ENCODE peak calls at places on chromosomes 13 and 19, in ten cellular contexts. Y is iPS-NIHi11; R is OCI-LY7; J is iris pigment epithelial cell; U is WTC11; T is lung microvascular endothelial cell; O is EL; G is A549; N is left ventricle myocardium inferior; F is stimulated activated CD8-positive, alpha-beta memory T cell treated with anti-CD3 and anti-CD28 coated beads, Interleukin-15, amount 100 ng/mL, for 4 hours. E is an unnamed sample.
A peak's percentile ranks its signal among the peaks of the same experiment; 100 is the strongest.

GRCh38 chr19:47130589-47131168 is at the start of gene SAE1:
- DNase-seq in Y (peak; percentile 99), R (peak; percentile 100), J (peak; percentile 98), U (peak; percentile 97), T (peak; percentile 99), O (peak; percentile 99), G (peak; percentile 100), N (peak; percentile 93), F (peak; percentile 83), E (peak; percentile 94)

GRCh38 chr19:33373701-33374405 is at the start of gene CEBPG:
- DNase-seq in Y (peak; percentile 78), R (peak; percentile 75), J (peak; percentile 52), U (peak; percentile 44), T (peak; percentile 62), O (peak; percentile 62), G (peak; percentile 93), N (peak; percentile 59), F (no peak), E (no peak)

GRCh38 chr19:40444181-40445005 is at the start of gene SERTAD3:
- DNase-seq in Y (peak; percentile 93), R (peak; percentile 98), J (peak; percentile 94), U (peak; percentile 97), T (peak; percentile 96), O (peak; percentile 94), G (peak; percentile 100), N (peak; percentile 98), F (peak; percentile 95), E (peak; percentile 82)

GRCh38 chr13:100566543-100566942 is 22.0 kb downstream of the GGACT start:
- DNase-seq in Y (no peak), R (no peak), J (peak; percentile 12), U (no peak), T (no peak), O (no peak), G (no peak), N (no peak), F (no peak), E (no peak)

GRCh38 chr19:18233224-18233825 is 7.1 kb upstream of the PDE4C start:
- DNase-seq in Y (peak; percentile 97), R (peak; percentile 37), J (no peak), U (peak; percentile 93), T (peak; percentile 49), O (peak; percentile 47), G (peak; percentile 69), N (no peak), F (no peak), E (no peak)

GRCh38 chr19:11269408-11269807 is 7.1 kb upstream of the DOCK6 start:
- DNase-seq in Y (no peak), R (no peak), J (peak; percentile 26), U (no peak), T (peak; percentile 95), O (peak; percentile 29), G (no peak), N (no peak), F (no peak), E (peak; percentile 68)

GRCh38 chr19:10769533-10770491 is 51.9 kb downstream of the DNM2 start:
- DNase-seq in Y (no peak), R (peak; percentile 21), J (peak; percentile 38), U (no peak), T (peak; percentile 50), O (peak; percentile 38), G (no peak), N (peak; percentile 80), F (no peak), E (no peak)

GRCh38 chr13:95301135-95301946 is at the start of gene ABCC4:
- DNase-seq in Y (peak; percentile 92), R (peak; percentile 72), J (peak; percentile 71), U (peak; percentile 69), T (peak; percentile 82), O (peak; percentile 79), G (peak; percentile 64), N (peak; percentile 70), F (peak; percentile 44), E (no peak)

GRCh38 chr19:18156268-18156667 is 3.3 kb downstream of the PIK3R2 start:
- DNase-seq in Y (no peak), R (no peak), J (no peak), U (no peak), T (no peak), O (no peak), G (no peak), N (no peak), F (no peak), E (no peak)

GRCh38 chr13:41931337-41931736 is 29.6 kb downstream of the VWA8 start:
- DNase-seq in Y (no peak), R (no peak), J (peak; percentile 23), U (no peak), T (no peak), O (peak; percentile 51), G (no peak), N (no peak), F (no peak), E (no peak)

GRCh38 chr19:13868663-13869062 is 8.3 kb upstream of the NANOS3 start:
- DNase-seq in Y (no peak), R (no peak), J (no peak), U (no peak), T (no peak), O (no peak), G (no peak), N (no peak), F (no peak), E (no peak)

GRCh38 chr19:49635530-49636229 is 4.3 kb downstream of the RRAS start:
- DNase-seq in Y (no peak), R (no peak), J (peak; percentile 70), U (no peak), T (peak; percentile 60), O (peak; percentile 23), G (no peak), N (no peak), F (no peak), E (no peak)

GRCh38 chr13:30191491-30192100 is 115.8 kb downstream of the KATNAL1 start:
- DNase-seq in Y (no peak), R (no peak), J (peak; percentile 36), U (no peak), T (peak; percentile 49), O (peak; percentile 56), G (no peak), N (no peak), F (no peak), E (no peak)

GRCh38 chr13:41196620-41197019 is 2.3 kb upstream of the KBTBD7 start:
- DNase-seq in Y (peak; percentile 11), R (peak; percentile 23), J (no peak), U (no peak), T (no peak), O (peak; percentile 29), G (no peak), N (no peak), F (no peak), E (no peak)

GRCh38 chr13:39835253-39835652 is 179.8 kb downstream of the COG6 start:
- DNase-seq in Y (peak; percentile 33), R (no peak), J (peak; percentile 15), U (no peak), T (no peak), O (no peak), G (no peak), N (no peak), F (no peak), E (no peak)

GRCh38 chr19:23996549-23996948 is 81.9 kb downstream of the ZNF726 start:
- DNase-seq in Y (peak; percentile 44), R (peak; percentile 45), J (peak; percentile 3), U (peak; percentile 33), T (no peak), O (peak; percentile 4), G (peak; percentile 35), N (no peak), F (no peak), E (no peak)

GRCh38 chr19:56601375-56601774 is 6.3 kb downstream of the ZNF71 start:
- DNase-seq in Y (no peak), R (no peak), J (peak; percentile 53), U (no peak), T (peak; percentile 29), O (peak; percentile 1), G (no peak), N (no peak), F (no peak), E (no peak)

GRCh38 chr19:10789876-10790275 is 46.1 kb downstream of the TMED1 start:
- DNase-seq in Y (no peak), R (no peak), J (no peak), U (no peak), T (no peak), O (no peak), G (no peak), N (no peak), F (no peak), E (no peak)

GRCh38 chr19:35986664-35987570 is 8.1 kb upstream of the SDHAF1 start:
- DNase-seq in Y (peak; percentile 70), R (peak; percentile 39), J (no peak), U (peak; percentile 61), T (no peak), O (no peak), G (peak; percentile 81), N (peak; percentile 50), F (no peak), E (no peak)

GRCh38 chr13:62320129-62320724 is 904.6 kb upstream of the PCDH20 start:
- DNase-seq in Y (peak; percentile 25), R (peak; percentile 76), J (peak; percentile 60), U (no peak), T (peak; percentile 13), O (peak; percentile 7), G (peak; percentile 1), N (no peak), F (no peak), E (no peak)

GRCh38 chr13:41952749-41953148 is 8.2 kb downstream of the VWA8 start:
- DNase-seq in Y (no peak), R (no peak), J (no peak), U (no peak), T (no peak), O (no peak), G (no peak), N (no peak), F (no peak), E (no peak)

GRCh38 chr19:2770055-2771013 is 12.7 kb downstream of the SGTA start:
- DNase-seq in Y (no peak), R (no peak), J (no peak), U (no peak), T (no peak), O (no peak), G (no peak), N (peak; percentile 65), F (no peak), E (no peak)

GRCh38 chr13:51435002-51435578 is 17.7 kb downstream of the INTS6 start:
- DNase-seq in Y (no peak), R (peak; percentile 45), J (peak; percentile 39), U (no peak), T (peak; percentile 42), O (peak; percentile 21), G (peak; percentile 1), N (no peak), F (no peak), E (no peak)

GRCh38 chr13:75135325-75135825 is 346.6 kb downstream of the TBC1D4 start:
- DNase-seq in Y (no peak), R (no peak), J (peak; percentile 98), U (no peak), T (peak; percentile 81), O (peak; percentile 99), G (no peak), N (no peak), F (no peak), E (peak; percentile 69)

GRCh38 chr13:50161052-50161451 is 145.8 kb downstream of the KCNRG start:
- DNase-seq in Y (no peak), R (no peak), J (peak; percentile 62), U (no peak), T (no peak), O (peak; percentile 36), G (no peak), N (no peak), F (no peak), E (no peak)

GRCh38 chr19:32642771-32643170 is 32.2 kb downstream of the ANKRD27 start:
- DNase-seq in Y (no peak), R (no peak), J (no peak), U (no peak), T (no peak), O (no peak), G (no peak), N (no peak), F (peak; percentile 17), E (no peak)

GRCh38 chr19:43562698-43563241 is 12.6 kb downstream of the XRCC1 start:
- DNase-seq in Y (no peak), R (peak; percentile 25), J (peak; percentile 85), U (no peak), T (peak; percentile 89), O (peak; percentile 90), G (no peak), N (peak; percentile 83), F (peak; percentile 66), E (peak; percentile 63)

GRCh38 chr19:34482380-34483250 is 1.1 kb downstream of the WTIP start:
- DNase-seq in Y (peak; percentile 65), R (no peak), J (peak; percentile 62), U (peak; percentile 63), T (peak; percentile 64), O (peak; percentile 46), G (peak; percentile 59), N (no peak), F (no peak), E (no peak)

E was measured in pulmonary artery endothelial cell.